ENCODE peak calls at places on chromosome 7, in four cellular contexts. One of them, this sample, is unnamed.
A peak's percentile ranks its signal among the peaks of the same experiment; 100 is the strongest.

GRCh38 chr7:6487184-6487545 is 39.4 kb upstream of the DAGLB start:
- DNase-seq in IMR-90: no peak
- DNase-seq in NCI-H345: no peak
- DNase-seq in Karpas-422: no peak
- DNase-seq in this sample: no peak

GRCh38 chr7:38451840-38452239 is 178.4 kb upstream of the TARP start:
- DNase-seq in IMR-90: peak; percentile 62
- DNase-seq in Karpas-422: no peak
- DNase-seq in NCI-H345: peak; percentile 24
- DNase-seq in this sample: no peak

GRCh38 chr7:4725014-4725951 is 43.2 kb downstream of the FOXK1 start:
- DNase-seq in Karpas-422: no peak
- DNase-seq in IMR-90: peak; percentile 95
- DNase-seq in NCI-H345: no peak
- DNase-seq in this sample: no peak

GRCh38 chr7:51069411-51070083 is 247.1 kb downstream of the COBL start:
- DNase-seq in IMR-90: no peak
- DNase-seq in Karpas-422: no peak
- DNase-seq in NCI-H345: no peak
- DNase-seq in this sample: no peak

GRCh38 chr7:78090616-78091015 is 292.0 kb downstream of the PHTF2 start:
- DNase-seq in NCI-H345: no peak
- DNase-seq in IMR-90: peak; percentile 16
- DNase-seq in Karpas-422: no peak
- DNase-seq in this sample: no peak

GRCh38 chr7:92731327-92732063 is 104.9 kb downstream of the CDK6 start:
- DNase-seq in NCI-H345: no peak
- DNase-seq in IMR-90: peak; percentile 45
- DNase-seq in Karpas-422: no peak
- DNase-seq in this sample: no peak

GRCh38 chr7:14069961-14070360 is 80.5 kb upstream of the ETV1 start:
- DNase-seq in Karpas-422: no peak
- DNase-seq in NCI-H345: no peak
- DNase-seq in IMR-90: no peak
- DNase-seq in this sample: no peak

GRCh38 chr7:139913555-139914135 is 84.6 kb downstream of the TBXAS1 start:
- DNase-seq in NCI-H345: no peak
- DNase-seq in Karpas-422: no peak
- DNase-seq in IMR-90: no peak
- DNase-seq in this sample: no peak

GRCh38 chr7:25069900-25070443 is 55.1 kb downstream of the CYCS start:
- DNase-seq in IMR-90: peak; percentile 88
- DNase-seq in NCI-H345: peak; percentile 65
- DNase-seq in Karpas-422: peak; percentile 90
- DNase-seq in this sample: no peak

GRCh38 chr7:155506854-155507337 is 39.5 kb downstream of the CNPY1 start:
- DNase-seq in NCI-H345: no peak
- DNase-seq in IMR-90: peak; percentile 16
- DNase-seq in Karpas-422: no peak
- DNase-seq in this sample: no peak

GRCh38 chr7:25726180-25726579 is 425.8 kb upstream of the NFE2L3 start:
- DNase-seq in NCI-H345: peak; percentile 28
- DNase-seq in IMR-90: no peak
- DNase-seq in Karpas-422: peak; percentile 15
- DNase-seq in this sample: no peak

GRCh38 chr7:101128040-101128834 is 1.3 kb downstream of the SERPINE1 start:
- DNase-seq in IMR-90: no peak
- DNase-seq in Karpas-422: no peak
- DNase-seq in NCI-H345: no peak
- DNase-seq in this sample: no peak

GRCh38 chr7:138097064-138097741 is 20.9 kb downstream of the AKR1D1 start:
- DNase-seq in IMR-90: no peak
- DNase-seq in Karpas-422: peak; percentile 58
- DNase-seq in NCI-H345: no peak
- DNase-seq in this sample: no peak

GRCh38 chr7:128389815-128390329 is 19.9 kb downstream of the IMPDH1 start:
- DNase-seq in Karpas-422: no peak
- DNase-seq in NCI-H345: no peak
- DNase-seq in IMR-90: no peak
- DNase-seq in this sample: no peak

GRCh38 chr7:44698046-44698580 is 50.5 kb upstream of the ZMIZ2 start:
- DNase-seq in Karpas-422: no peak
- DNase-seq in NCI-H345: no peak
- DNase-seq in IMR-90: no peak
- DNase-seq in this sample: no peak

GRCh38 chr7:139651308-139651707 is 126.5 kb downstream of the HIPK2 start:
- DNase-seq in NCI-H345: no peak
- DNase-seq in IMR-90: peak; percentile 35
- DNase-seq in Karpas-422: no peak
- DNase-seq in this sample: no peak

GRCh38 chr7:142359694-142360279 is 101.9 kb upstream of the PRSS58 start:
- DNase-seq in NCI-H345: no peak
- DNase-seq in IMR-90: no peak
- DNase-seq in Karpas-422: no peak
- DNase-seq in this sample: no peak

GRCh38 chr7:43868681-43869017 is 668 bp downstream of the MRPS24 start:
- DNase-seq in IMR-90: no peak
- DNase-seq in NCI-H345: peak; percentile 20
- DNase-seq in Karpas-422: peak; percentile 65
- DNase-seq in this sample: no peak